ENCODE peak calls at places on chromosomes 12 and 14, in nine cellular contexts. One of them, this sample, is unnamed.

GRCh38 chr12:122726056-122726558 is 4.5 kb downstream of the HCAR1 start:
- DNase-seq in A549: peak
- DNase-seq in SK-N-SH: no peak
- DNase-seq in mammary epithelial cell: peak
- DNase-seq in IMR-90: no peak
- DNase-seq in H1: peak
- DNase-seq in neural progenitor cell: no peak
- DNase-seq in astrocyte: peak
- DNase-seq in fibroblast of lung: peak
- DNase-seq in this sample: peak

GRCh38 chr12:109995703-109996482 is at the start of gene GIT2:
- DNase-seq in A549: peak
- DNase-seq in neural progenitor cell: peak
- DNase-seq in H1: peak
- DNase-seq in astrocyte: peak
- DNase-seq in mammary epithelial cell: peak
- DNase-seq in IMR-90: peak
- DNase-seq in SK-N-SH: peak
- DNase-seq in fibroblast of lung: peak
- DNase-seq in this sample: peak

GRCh38 chr14:79328863-79329262 is 882.4 kb downstream of the DIO2 start:
- DNase-seq in mammary epithelial cell: no peak
- DNase-seq in astrocyte: peak
- DNase-seq in H1: no peak
- DNase-seq in SK-N-SH: no peak
- DNase-seq in IMR-90: peak
- DNase-seq in fibroblast of lung: peak
- DNase-seq in A549: no peak
- DNase-seq in neural progenitor cell: no peak
- DNase-seq in this sample: no peak

GRCh38 chr12:5870183-5870582 is 74.9 kb downstream of the ANO2 start:
- DNase-seq in IMR-90: no peak
- DNase-seq in astrocyte: no peak
- DNase-seq in neural progenitor cell: no peak
- DNase-seq in SK-N-SH: no peak
- DNase-seq in fibroblast of lung: no peak
- DNase-seq in H1: no peak
- DNase-seq in mammary epithelial cell: no peak
- DNase-seq in A549: no peak
- DNase-seq in this sample: no peak

GRCh38 chr12:10528150-10528953 is 22.7 kb downstream of the EIF2S3B start:
- DNase-seq in mammary epithelial cell: no peak
- DNase-seq in fibroblast of lung: no peak
- DNase-seq in neural progenitor cell: no peak
- DNase-seq in H1: no peak
- DNase-seq in A549: no peak
- DNase-seq in SK-N-SH: no peak
- DNase-seq in IMR-90: no peak
- DNase-seq in astrocyte: no peak
- DNase-seq in this sample: no peak

GRCh38 chr12:1915082-1915968 is 3.1 kb downstream of the CACNA2D4 start:
- DNase-seq in IMR-90: no peak
- DNase-seq in mammary epithelial cell: no peak
- DNase-seq in astrocyte: no peak
- DNase-seq in A549: no peak
- DNase-seq in SK-N-SH: peak
- DNase-seq in fibroblast of lung: no peak
- DNase-seq in H1: no peak
- DNase-seq in neural progenitor cell: no peak
- DNase-seq in this sample: no peak

GRCh38 chr12:64544796-64545382 is 65.4 kb upstream of the RASSF3 start:
- DNase-seq in neural progenitor cell: no peak
- DNase-seq in IMR-90: no peak
- DNase-seq in mammary epithelial cell: no peak
- DNase-seq in A549: no peak
- DNase-seq in fibroblast of lung: no peak
- DNase-seq in H1: no peak
- DNase-seq in astrocyte: no peak
- DNase-seq in SK-N-SH: peak
- DNase-seq in this sample: no peak

GRCh38 chr12:113655479-113655878 is 183.8 kb upstream of the LHX5 start:
- DNase-seq in neural progenitor cell: no peak
- DNase-seq in astrocyte: no peak
- DNase-seq in SK-N-SH: no peak
- DNase-seq in IMR-90: no peak
- DNase-seq in A549: no peak
- DNase-seq in fibroblast of lung: no peak
- DNase-seq in mammary epithelial cell: no peak
- DNase-seq in H1: no peak
- DNase-seq in this sample: no peak

GRCh38 chr14:23362200-23362599 is 2.8 kb downstream of the EFS start:
- DNase-seq in SK-N-SH: no peak
- DNase-seq in H1: no peak
- DNase-seq in astrocyte: peak
- DNase-seq in mammary epithelial cell: no peak
- DNase-seq in neural progenitor cell: no peak
- DNase-seq in fibroblast of lung: peak
- DNase-seq in A549: peak
- DNase-seq in IMR-90: peak
- DNase-seq in this sample: no peak

GRCh38 chr14:67420102-67420739 is 8.3 kb upstream of the PLEK2 start:
- DNase-seq in astrocyte: no peak
- DNase-seq in H1: no peak
- DNase-seq in neural progenitor cell: peak
- DNase-seq in IMR-90: no peak
- DNase-seq in fibroblast of lung: no peak
- DNase-seq in mammary epithelial cell: peak
- DNase-seq in SK-N-SH: no peak
- DNase-seq in A549: no peak
- DNase-seq in this sample: no peak

GRCh38 chr12:52004042-52004648 is 2.6 kb upstream of the TAMALIN start:
- DNase-seq in mammary epithelial cell: peak
- DNase-seq in A549: peak
- DNase-seq in neural progenitor cell: peak
- DNase-seq in fibroblast of lung: peak
- DNase-seq in H1: no peak
- DNase-seq in SK-N-SH: peak
- DNase-seq in IMR-90: peak
- DNase-seq in astrocyte: peak
- DNase-seq in this sample: no peak

GRCh38 chr12:86530996-86531655 is 274.9 kb upstream of the MGAT4C start:
- DNase-seq in IMR-90: no peak
- DNase-seq in SK-N-SH: no peak
- DNase-seq in fibroblast of lung: no peak
- DNase-seq in neural progenitor cell: no peak
- DNase-seq in mammary epithelial cell: no peak
- DNase-seq in H1: no peak
- DNase-seq in A549: no peak
- DNase-seq in astrocyte: no peak
- DNase-seq in this sample: no peak

GRCh38 chr14:68285421-68286179 is 466.0 kb downstream of the RAD51B start:
- DNase-seq in H1: no peak
- DNase-seq in mammary epithelial cell: no peak
- DNase-seq in IMR-90: no peak
- DNase-seq in astrocyte: no peak
- DNase-seq in SK-N-SH: no peak
- DNase-seq in A549: no peak
- DNase-seq in fibroblast of lung: peak
- DNase-seq in neural progenitor cell: no peak
- DNase-seq in this sample: no peak

GRCh38 chr12:91563011-91563410 is 380.4 kb upstream of the DCN start:
- DNase-seq in IMR-90: no peak
- DNase-seq in mammary epithelial cell: no peak
- DNase-seq in astrocyte: no peak
- DNase-seq in H1: no peak
- DNase-seq in fibroblast of lung: no peak
- DNase-seq in neural progenitor cell: no peak
- DNase-seq in A549: no peak
- DNase-seq in SK-N-SH: no peak
- DNase-seq in this sample: no peak

GRCh38 chr14:37864128-37864527 is 268.7 kb downstream of the TTC6 start:
- DNase-seq in mammary epithelial cell: no peak
- DNase-seq in H1: no peak
- DNase-seq in neural progenitor cell: no peak
- DNase-seq in IMR-90: no peak
- DNase-seq in astrocyte: no peak
- DNase-seq in fibroblast of lung: no peak
- DNase-seq in A549: no peak
- DNase-seq in SK-N-SH: no peak
- DNase-seq in this sample: no peak

GRCh38 chr12:122203301-122203967 is at the start of gene B3GNT4:
- DNase-seq in H1: no peak
- DNase-seq in fibroblast of lung: peak
- DNase-seq in neural progenitor cell: peak
- DNase-seq in SK-N-SH: peak
- DNase-seq in astrocyte: peak
- DNase-seq in A549: peak
- DNase-seq in mammary epithelial cell: peak
- DNase-seq in IMR-90: peak
- DNase-seq in this sample: peak

GRCh38 chr14:88668448-88669116 is 105.7 kb downstream of the ZC3H14 start:
- DNase-seq in H1: no peak
- DNase-seq in fibroblast of lung: no peak
- DNase-seq in astrocyte: no peak
- DNase-seq in IMR-90: no peak
- DNase-seq in mammary epithelial cell: no peak
- DNase-seq in A549: no peak
- DNase-seq in SK-N-SH: no peak
- DNase-seq in neural progenitor cell: no peak
- DNase-seq in this sample: no peak

GRCh38 chr12:76085159-76085868 is 829 bp upstream of the NAP1L1 start:
- DNase-seq in H1: no peak
- DNase-seq in A549: peak
- DNase-seq in astrocyte: peak
- DNase-seq in mammary epithelial cell: peak
- DNase-seq in SK-N-SH: peak
- DNase-seq in neural progenitor cell: no peak
- DNase-seq in fibroblast of lung: peak
- DNase-seq in IMR-90: peak
- DNase-seq in this sample: peak

DNA sequence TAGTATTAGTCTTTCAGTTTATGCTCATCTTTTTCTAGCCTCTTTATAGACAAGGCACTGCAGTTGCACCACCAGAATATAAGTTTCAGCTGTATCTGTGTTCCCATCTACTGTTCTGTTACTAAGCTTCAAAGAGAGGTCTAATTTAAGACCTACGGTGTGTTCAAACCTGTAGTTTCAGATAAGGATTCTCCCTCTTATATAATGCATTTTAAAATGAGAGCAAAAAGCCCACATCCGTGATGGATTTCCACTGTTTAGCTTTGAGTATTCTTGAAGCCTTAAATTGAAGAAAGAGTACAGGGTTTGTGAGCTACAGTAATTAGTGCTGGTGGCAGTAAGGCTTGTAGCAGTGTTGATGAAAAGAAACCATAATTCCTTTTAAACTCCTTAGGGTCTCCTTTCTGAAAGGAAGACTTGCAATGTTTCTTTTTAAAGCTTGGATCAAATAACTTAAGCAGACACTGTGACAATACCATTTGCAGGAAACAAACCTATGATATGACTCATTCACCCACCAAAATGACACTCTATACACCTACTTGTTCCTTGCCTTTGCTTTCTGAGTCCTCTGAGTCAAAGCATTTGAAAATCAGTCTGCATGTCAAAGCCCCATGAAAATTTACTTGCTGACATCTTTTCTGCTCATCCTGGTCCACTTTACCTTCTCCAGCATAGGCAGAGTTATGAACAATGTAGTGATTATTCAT is 753.9 kb downstream of the NOVA1 start:
- DNase-seq in IMR-90: no peak
- DNase-seq in fibroblast of lung: no peak
- DNase-seq in H1: no peak
- DNase-seq in astrocyte: no peak
- DNase-seq in neural progenitor cell: no peak
- DNase-seq in mammary epithelial cell: no peak
- DNase-seq in A549: no peak
- DNase-seq in SK-N-SH: no peak
- DNase-seq in this sample: no peak
- H3K4me2 ChIP-seq in IMR-90: no peak
- H3K4me2 ChIP-seq in fibroblast of lung: no peak
- H3K4me2 ChIP-seq in H1: no peak
- H3K4me2 ChIP-seq in astrocyte: no peak
- H3K4me2 ChIP-seq in neural progenitor cell: no peak
- H3K4me2 ChIP-seq in mammary epithelial cell: no peak
- H3K4me2 ChIP-seq in A549: no peak
- H3K4me2 ChIP-seq in SK-N-SH: no peak
- H3K4me2 ChIP-seq in this sample: no peak

DNA sequence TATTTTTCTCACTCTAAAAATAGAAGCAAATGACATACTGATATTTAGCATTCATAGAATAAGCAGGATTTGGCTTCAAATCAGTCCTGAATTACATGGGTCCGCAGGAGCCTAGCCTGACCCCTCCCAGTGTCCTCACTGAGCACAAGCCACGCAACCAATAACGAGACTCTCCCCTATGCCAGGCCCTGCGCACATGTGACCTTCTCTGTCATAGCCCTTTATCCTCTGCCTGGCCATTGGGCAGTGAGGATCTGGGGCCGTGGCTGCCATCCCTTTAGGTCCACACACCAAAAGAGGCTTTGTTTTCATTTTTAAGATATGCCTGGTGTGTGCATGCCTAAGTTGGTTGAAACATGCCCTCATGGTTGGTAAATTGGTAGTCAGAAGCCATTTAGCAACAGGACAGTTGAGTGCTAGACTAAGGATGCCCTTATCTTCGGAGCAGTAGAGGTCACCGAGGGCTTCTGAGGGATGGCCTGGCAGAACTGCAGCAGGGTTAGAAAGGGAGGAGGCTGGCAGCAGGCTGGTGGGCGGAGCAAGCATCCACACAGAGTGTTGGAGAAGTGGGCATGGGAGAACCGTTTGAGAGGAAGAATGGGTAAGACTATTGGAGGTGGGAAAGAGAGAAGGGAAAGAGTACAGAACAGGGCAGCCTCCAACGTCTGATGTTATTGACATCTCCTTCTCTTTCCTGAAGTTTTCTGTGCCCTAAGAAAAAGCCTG is 75.0 kb downstream of the SLC24A4 start:
- DNase-seq in IMR-90: no peak
- DNase-seq in A549: no peak
- DNase-seq in neural progenitor cell: no peak
- DNase-seq in fibroblast of lung: no peak
- DNase-seq in astrocyte: no peak
- DNase-seq in mammary epithelial cell: no peak
- DNase-seq in H1: no peak
- DNase-seq in SK-N-SH: no peak
- DNase-seq in this sample: no peak
- H3K4me2 ChIP-seq in IMR-90: no peak
- H3K4me2 ChIP-seq in A549: peak
- H3K4me2 ChIP-seq in neural progenitor cell: no peak
- H3K4me2 ChIP-seq in fibroblast of lung: peak
- H3K4me2 ChIP-seq in astrocyte: peak
- H3K4me2 ChIP-seq in mammary epithelial cell: no peak
- H3K4me2 ChIP-seq in H1: no peak
- H3K4me2 ChIP-seq in SK-N-SH: no peak
- H3K4me2 ChIP-seq in this sample: no peak

GRCh38 chr14:65320661-65321308 is 91.7 kb upstream of the FUT8 start:
- DNase-seq in IMR-90: no peak
- DNase-seq in neural progenitor cell: no peak
- DNase-seq in SK-N-SH: no peak
- DNase-seq in astrocyte: no peak
- DNase-seq in A549: no peak
- DNase-seq in fibroblast of lung: no peak
- DNase-seq in mammary epithelial cell: no peak
- DNase-seq in H1: no peak
- DNase-seq in this sample: no peak
- H3K4me2 ChIP-seq in IMR-90: no peak
- H3K4me2 ChIP-seq in neural progenitor cell: no peak
- H3K4me2 ChIP-seq in SK-N-SH: no peak
- H3K4me2 ChIP-seq in astrocyte: no peak
- H3K4me2 ChIP-seq in A549: no peak
- H3K4me2 ChIP-seq in fibroblast of lung: no peak
- H3K4me2 ChIP-seq in mammary epithelial cell: no peak
- H3K4me2 ChIP-seq in H1: no peak
- H3K4me2 ChIP-seq in this sample: no peak

GRCh38 chr14:96584199-96584906 is 82.2 kb downstream of the PAPOLA start:
- DNase-seq in SK-N-SH: peak
- DNase-seq in mammary epithelial cell: peak
- DNase-seq in IMR-90: no peak
- DNase-seq in fibroblast of lung: peak
- DNase-seq in H1: peak
- DNase-seq in A549: peak
- DNase-seq in neural progenitor cell: peak
- DNase-seq in astrocyte: no peak
- DNase-seq in this sample: peak
- H3K4me2 ChIP-seq in SK-N-SH: no peak
- H3K4me2 ChIP-seq in mammary epithelial cell: no peak
- H3K4me2 ChIP-seq in IMR-90: no peak
- H3K4me2 ChIP-seq in fibroblast of lung: no peak
- H3K4me2 ChIP-seq in H1: peak
- H3K4me2 ChIP-seq in A549: peak
- H3K4me2 ChIP-seq in neural progenitor cell: no peak
- H3K4me2 ChIP-seq in astrocyte: no peak
- H3K4me2 ChIP-seq in this sample: no peak

This sample was measured in trophoblast cell.